ENCODE peak calls at places on chromosomes 3 and 15, in eight cellular contexts. W is MM.1S, Z is GM23338, J is PC-9, A is HCT116, H is PC-3, O is hepatocyte, B is OCI-LY7. D is an unnamed sample.
A peak's percentile ranks its signal among the peaks of the same experiment; 100 is the strongest.

GRCh38 chr3:170560717-170561382 is 25.0 kb downstream of the SLC7A14 start:
- DNase-seq in O (no peak), H (peak; percentile 20), W (no peak), Z (no peak), J (no peak), A (no peak), B (no peak), D (no peak)

GRCh38 chr15:67918205-67918861 is 78.5 kb upstream of the RNU6-1 start:
- DNase-seq in H (no peak), A (no peak), J (no peak), O (no peak), W (no peak), B (no peak), Z (no peak), D (no peak)

GRCh38 chr15:37098468-37099320 is 1.7 kb downstream of the MEIS2 start:
- DNase-seq in Z (peak; percentile 61), O (peak; percentile 71), W (peak; percentile 53), B (peak; percentile 71), H (peak; percentile 46), A (no peak), J (peak; percentile 25), D (peak; percentile 81)

GRCh38 chr3:54046677-54047214 is 75.6 kb upstream of the CACNA2D3 start:
- DNase-seq in B (no peak), W (no peak), O (peak; percentile 41), J (no peak), Z (no peak), H (peak; percentile 6), A (no peak), D (peak; percentile 71)

GRCh38 chr3:102466001-102466400 is 31.2 kb downstream of the ZPLD1 start:
- DNase-seq in H (peak; percentile 51), B (no peak), J (no peak), A (peak; percentile 6), O (no peak), Z (peak; percentile 2), W (peak; percentile 9), D (no peak)

GRCh38 chr15:82739086-82739485 is 29.4 kb upstream of the AP3B2 start:
- DNase-seq in W (no peak), A (no peak), H (peak; percentile 27), O (no peak), B (no peak), J (no peak), Z (no peak), D (peak; percentile 3)

GRCh38 chr3:188385295-188385694 is 231.3 kb downstream of the LPP start:
- DNase-seq in W (no peak), J (no peak), O (peak; percentile 43), A (no peak), B (no peak), H (no peak), Z (no peak), D (no peak)

GRCh38 chr15:58423858-58424608 is 7.8 kb upstream of the LIPC start:
- DNase-seq in H (no peak), Z (no peak), W (no peak), B (no peak), J (no peak), O (no peak), A (no peak), D (peak; percentile 84)

GRCh38 chr15:91940466-91941381 is 87.2 kb downstream of the SLCO3A1 start:
- DNase-seq in J (peak; percentile 75), W (no peak), Z (peak; percentile 27), O (no peak), H (no peak), B (no peak), A (no peak), D (no peak)

GRCh38 chr15:33243869-33244268 is 49.4 kb upstream of the FMN1 start:
- DNase-seq in O (peak; percentile 28), H (peak; percentile 86), Z (no peak), A (no peak), B (no peak), W (no peak), J (peak; percentile 20), D (peak; percentile 54)

GRCh38 chr3:16801223-16801622 is 83.5 kb upstream of the PLCL2 start:
- DNase-seq in Z (no peak), H (no peak), A (no peak), B (peak; percentile 76), J (no peak), W (peak; percentile 20), O (no peak), D (no peak)

GRCh38 chr15:85667491-85668424 is 127.0 kb downstream of the KLHL25 start:
- DNase-seq in J (peak; percentile 28), A (peak; percentile 48), W (peak; percentile 68), Z (no peak), B (no peak), O (peak; percentile 85), H (peak; percentile 83), D (peak; percentile 98)

GRCh38 chr15:42890161-42890913 is 30.2 kb downstream of the TTBK2 start:
- DNase-seq in B (no peak), A (no peak), J (peak; percentile 41), Z (peak; percentile 86), O (peak; percentile 7), H (peak; percentile 71), W (no peak), D (peak; percentile 64)

GRCh38 chr15:77541421-77542181 is 91.1 kb downstream of the LINGO1 start:
- DNase-seq in W (no peak), Z (peak; percentile 61), J (no peak), A (no peak), H (no peak), O (no peak), B (no peak), D (peak; percentile 55)

GRCh38 chr3:153599685-153600084 is 437.7 kb downstream of the RAP2B start:
- DNase-seq in O (peak; percentile 50), Z (no peak), B (no peak), H (peak; percentile 96), J (peak; percentile 73), W (no peak), A (peak; percentile 54), D (peak; percentile 94)

GRCh38 chr3:188432826-188433525 is 279.0 kb downstream of the LPP start:
- DNase-seq in A (no peak), B (no peak), Z (no peak), H (peak; percentile 32), W (no peak), O (peak; percentile 37), J (no peak), D (no peak)

GRCh38 chr15:100043069-100043641 is 298.6 kb downstream of the ADAMTS17 start:
- DNase-seq in A (peak; percentile 33), J (peak; percentile 78), H (peak; percentile 96), W (no peak), B (no peak), O (peak; percentile 30), Z (no peak), D (peak; percentile 1)

GRCh38 chr15:100041380-100041779 is 300.4 kb downstream of the ADAMTS17 start:
- DNase-seq in W (no peak), A (no peak), H (no peak), O (no peak), Z (no peak), J (no peak), B (no peak), D (no peak)

GRCh38 chr15:100043732-100044131 is 298.0 kb downstream of the ADAMTS17 start:
- DNase-seq in J (peak; percentile 9), W (no peak), B (no peak), Z (no peak), O (no peak), A (no peak), H (no peak), D (no peak)

GRCh38 chr15:100039994-100040393 is 301.8 kb downstream of the ADAMTS17 start:
- DNase-seq in H (no peak), J (no peak), O (no peak), Z (no peak), W (no peak), B (no peak), A (no peak), D (no peak)

GRCh38 chr15:100042558-100042957 is 299.2 kb downstream of the ADAMTS17 start:
- DNase-seq in J (peak; percentile 18), O (no peak), Z (no peak), W (no peak), B (no peak), A (no peak), H (peak; percentile 66), D (no peak)
- H3K9me2 ChIP-seq in J (no peaks in the 10 kb centered on the region), O (no peaks in the 10 kb centered on the region), Z (no peaks in the 10 kb centered on the region), W (peaks cover 5% of the 10 kb centered on the region), B (no peaks in the 10 kb centered on the region), A (no peaks in the 10 kb centered on the region), H (no peaks in the 10 kb centered on the region), D (no peaks in the 10 kb centered on the region)

DNA sequence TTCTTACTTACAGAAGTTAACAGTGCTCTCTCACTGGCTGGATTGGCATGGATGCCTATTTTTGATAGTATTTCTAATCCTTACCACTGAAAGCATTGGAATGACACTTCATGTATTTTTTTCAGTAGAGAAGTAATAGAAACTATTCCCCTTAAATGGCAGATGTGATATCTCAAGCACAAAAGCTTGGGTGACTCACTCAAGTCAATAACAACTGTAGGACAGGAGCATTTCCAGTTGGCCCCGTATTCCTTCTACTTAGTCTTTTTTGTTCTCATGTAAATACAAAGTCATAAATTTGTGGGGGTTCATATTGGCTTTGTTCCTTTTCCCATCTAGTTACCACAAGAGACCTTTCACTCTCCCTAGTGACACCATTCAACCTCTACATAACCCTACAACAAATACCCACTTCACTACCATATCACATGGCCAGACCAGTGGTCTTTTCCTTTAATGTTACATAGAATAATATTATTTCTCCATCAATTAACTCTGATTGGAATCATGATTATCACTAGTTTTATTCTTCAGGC is 94.3 kb upstream of the THBS1 start:
- DNase-seq in W (no peak), H (peak; percentile 23), A (no peak), B (no peak), J (no peak), Z (no peak), O (no peak), D (no peak)
- H3K27ac ChIP-seq in W (no peak overlapping the region), H (no peak overlapping the region), A (no peak overlapping the region), B (no peak overlapping the region), J (no peak overlapping the region), Z (no peak overlapping the region), O (no peak overlapping the region), D (no peak overlapping the region)

GRCh38 chr3:4983739-4984510 is 4.7 kb downstream of the BHLHE40 start:
- DNase-seq in O (peak; percentile 74), B (peak; percentile 62), A (peak; percentile 73), W (peak; percentile 42), Z (no peak), J (peak; percentile 70), H (peak; percentile 87), D (peak; percentile 93)
- H3K4me2 ChIP-seq in O (peak overlapping the region; percentile 77), B (no peak overlapping the region), A (peak overlapping the region; percentile 86), W (peak overlapping the region; percentile 26), Z (no peak overlapping the region), J (peak overlapping the region; percentile 91), H (peak overlapping the region; percentile 88), D (peak overlapping the region; percentile 98)

GRCh38 chr3:134666052-134666451 is 15.2 kb upstream of the KY start:
- DNase-seq in W (no peak), A (no peak), Z (no peak), J (no peak), H (no peak), B (no peak), O (no peak), D (no peak)

GRCh38 chr3:134667461-134667860 is 16.6 kb upstream of the KY start:
- DNase-seq in O (no peak), J (no peak), H (no peak), W (no peak), Z (no peak), B (no peak), A (no peak), D (no peak)

GRCh38 chr3:134667956-134668355 is 17.1 kb upstream of the KY start:
- DNase-seq in O (no peak), B (no peak), H (no peak), A (no peak), J (no peak), Z (no peak), W (no peak), D (no peak)

GRCh38 chr3:134666466-134666865 is 15.6 kb upstream of the KY start:
- DNase-seq in J (no peak), B (no peak), O (no peak), W (no peak), Z (no peak), A (no peak), H (peak; percentile 46), D (peak; percentile 93)

GRCh38 chr3:134666885-134667284 is 16.1 kb upstream of the KY start:
- DNase-seq in A (no peak), Z (no peak), H (no peak), W (no peak), O (no peak), J (no peak), B (no peak), D (peak; percentile 24)
- H3K9me2 ChIP-seq in A (no peaks in the 10 kb centered on the region), Z (no peaks in the 10 kb centered on the region), H (no peaks in the 10 kb centered on the region), W (no peaks in the 10 kb centered on the region), O (no peaks in the 10 kb centered on the region), J (no peaks in the 10 kb centered on the region), B (no peaks in the 10 kb centered on the region), D (no peaks in the 10 kb centered on the region)